ENCODE peak calls at places on chromosomes 1 and 21, in four cellular contexts. A is heart left ventricle, I is GM12891, T is HCT116. Q is an unnamed sample.

GRCh38 chr1:17878837-17879236 is 123.7 kb downstream of the ACTL8 start:
- DNase-seq in A (no peak), I (no peak), T (no peak), Q (no peak)

GRCh38 chr1:226738995-226739695 is at the start of gene ITPKB:
- DNase-seq in A (peak; percentile 50), I (no peak), T (no peak), Q (peak; percentile 41)

GRCh38 chr1:94783342-94784264 is 36.6 kb upstream of the SLC44A3 start:
- DNase-seq in A (peak; percentile 77), I (no peak), T (no peak), Q (peak; percentile 69)

GRCh38 chr1:96641292-96641691 is 80.3 kb upstream of the PTBP2 start:
- DNase-seq in A (no peak), I (no peak), T (no peak), Q (no peak)

GRCh38 chr1:67608661-67609571 is 76.1 kb upstream of the GADD45A start:
- DNase-seq in A (no peak), I (no peak), T (no peak), Q (no peak)

GRCh38 chr1:213647864-213648650 is 339.7 kb upstream of the PROX1 start:
- DNase-seq in A (no peak), I (no peak), T (no peak), Q (no peak)

GRCh38 chr1:167169642-167170041 is 51.0 kb upstream of the POU2F1 start:
- DNase-seq in A (no peak), I (no peak), T (no peak), Q (no peak)

GRCh38 chr1:8202182-8202905 is 115.6 kb upstream of the SLC45A1 start:
- DNase-seq in A (peak; percentile 51), I (no peak), T (peak; percentile 77), Q (peak; percentile 50)

GRCh38 chr1:93605812-93606512 is 75.7 kb downstream of the BCAR3 start:
- DNase-seq in A (no peak), I (no peak), T (no peak), Q (peak; percentile 80)

GRCh38 chr1:70072239-70072751 is 133.1 kb downstream of the LRRC40 start:
- DNase-seq in A (no peak), I (no peak), T (no peak), Q (no peak)

GRCh38 chr1:208272311-208272710 is 28.1 kb upstream of the PLXNA2 start:
- DNase-seq in A (no peak), I (no peak), T (no peak), Q (no peak)

GRCh38 chr1:66542811-66543767 is 9.1 kb downstream of the SGIP1 start:
- DNase-seq in A (peak; percentile 88), I (no peak), T (peak; percentile 91), Q (peak; percentile 38)

GRCh38 chr1:156615946-156616345 is 3.3 kb upstream of the HAPLN2 start:
- DNase-seq in A (no peak), I (no peak), T (no peak), Q (no peak)

GRCh38 chr1:17004466-17005364 is 7.0 kb downstream of the ATP13A2 start:
- DNase-seq in A (no peak), I (no peak), T (no peak), Q (no peak)

GRCh38 chr1:8027748-8028631 is 1.9 kb upstream of the ERRFI1 start:
- DNase-seq in A (no peak), I (no peak), T (no peak), Q (peak; percentile 37)

DNA sequence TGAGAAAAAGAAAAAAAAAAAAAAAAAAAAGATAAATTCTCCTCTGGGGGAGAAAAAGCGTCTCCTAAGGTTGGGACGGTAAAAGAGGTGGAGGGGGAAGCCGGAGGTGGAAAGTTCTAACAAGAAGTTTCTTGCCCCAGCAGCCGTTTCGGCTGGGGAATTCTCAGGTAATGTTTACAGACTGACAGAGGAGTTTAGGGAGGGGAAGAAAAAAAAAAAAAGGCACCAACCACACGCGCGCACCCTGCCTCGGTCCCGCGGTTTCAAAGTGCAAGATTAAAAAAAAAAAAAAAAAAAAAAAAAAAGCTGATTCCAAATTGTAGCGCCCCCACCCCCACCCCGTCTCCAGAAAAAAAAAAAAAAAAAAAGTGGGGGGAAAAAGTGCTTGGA is 504 bp downstream of the DHRS3 start:
- DNase-seq in A (no peak), I (no peak), T (no peak), Q (no peak)
- TF ChIP-seq POLR2A in A (no peak), I (no peak), T (no peak), Q (no peak)

GRCh38 chr1:43936470-43937151 is 3.0 kb downstream of the ARTN start:
- DNase-seq in A (peak; percentile 54), I (no peak), T (no peak), Q (no peak)
- TF ChIP-seq POLR2A in A (no peak), I (no peak), T (no peak), Q (no peak)

GRCh38 chr1:61647142-61647541 is 77.8 kb downstream of the TM2D1 start:
- DNase-seq in A (no peak), I (no peak), T (no peak), Q (no peak)
- TF ChIP-seq POLR2A in A (no peak), I (no peak), T (no peak), Q (no peak)

DNA sequence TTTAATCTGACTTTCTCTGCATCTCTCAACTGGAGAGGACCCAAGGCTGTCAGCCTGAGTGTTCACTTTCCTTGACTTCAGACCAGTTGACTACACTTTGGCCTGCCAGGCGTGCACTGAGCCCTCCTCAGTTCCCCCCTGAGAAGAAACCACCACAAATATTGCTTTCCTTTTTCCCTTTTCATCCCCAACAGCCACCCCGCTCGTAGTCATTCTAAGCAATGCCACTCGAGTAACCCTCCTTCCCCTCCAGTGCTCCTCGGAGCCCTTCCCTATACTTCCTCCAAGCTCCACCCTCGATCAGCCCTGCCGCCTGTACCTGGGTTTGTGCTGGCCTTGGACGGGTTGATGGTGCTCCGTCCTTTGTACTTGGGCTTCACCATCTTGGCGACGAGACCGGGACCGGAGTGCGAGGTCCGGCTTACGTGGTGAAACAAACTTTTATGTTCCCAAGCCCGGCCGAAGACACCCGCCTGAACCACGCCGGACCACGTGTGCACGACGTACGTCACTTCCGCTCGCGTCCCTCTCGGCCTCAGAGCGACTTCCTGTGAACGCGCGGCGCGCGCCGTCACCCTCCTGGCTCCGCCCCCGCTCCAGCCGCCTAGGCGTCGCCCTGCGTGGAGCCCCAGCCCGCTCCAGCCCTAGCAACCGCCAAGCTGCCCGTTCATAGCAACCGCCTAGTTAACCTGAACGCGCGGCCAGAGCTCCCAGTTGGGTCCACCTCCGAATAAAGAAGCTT is at the start of gene GNL2:
- DNase-seq in A (peak; percentile 98), I (peak; percentile 94), T (peak; percentile 92), Q (peak; percentile 95)
- TF ChIP-seq POLR2A in A (no peak), I (peak; percentile 93), T (peak; percentile 57), Q (peak; percentile 80)

DNA sequence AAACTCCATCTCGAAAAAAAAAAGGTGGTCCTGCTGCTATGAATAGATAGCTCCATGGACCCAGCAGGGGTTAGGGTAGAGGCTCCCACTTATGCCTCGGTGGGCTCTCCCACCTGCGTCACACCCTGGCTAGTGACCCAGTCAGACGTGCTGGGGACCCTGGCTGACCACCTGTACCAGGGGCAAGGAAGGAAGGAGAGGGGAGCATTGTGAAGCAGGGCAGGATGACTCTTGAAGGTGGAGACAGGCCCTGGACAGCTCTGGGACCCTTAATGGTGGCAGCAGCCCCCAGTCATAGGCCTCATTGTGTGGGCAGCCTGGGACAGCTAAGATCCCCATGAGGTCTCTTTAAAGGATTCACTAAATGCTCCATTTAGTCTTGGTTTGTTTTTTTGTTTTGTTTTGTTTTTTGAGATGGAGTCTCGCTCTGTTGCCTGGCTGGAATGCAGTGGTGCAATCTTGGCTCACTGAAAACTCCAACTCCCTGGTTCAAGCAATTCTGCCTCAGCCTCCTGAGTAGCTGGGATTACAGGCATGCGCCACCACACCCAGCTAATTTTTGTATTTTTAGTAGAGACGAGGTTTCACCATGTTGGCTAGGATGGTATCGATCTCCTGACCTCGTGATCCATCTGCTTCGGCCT is 10.4 kb upstream of the SNAPIN start:
- DNase-seq in A (no peak), I (no peak), T (no peak), Q (no peak)
- TF ChIP-seq POLR2A in A (no peak), I (peak; percentile 24), T (no peak), Q (no peak)

GRCh38 chr1:24483441-24483840 is 19.2 kb upstream of the RCAN3 start:
- DNase-seq in A (no peak), I (no peak), T (no peak), Q (no peak)
- TF ChIP-seq POLR2A in A (no peak), I (no peak), T (no peak), Q (no peak)

GRCh38 chr1:229270547-229271447 is at the start of gene RAB4A:
- DNase-seq in A (peak; percentile 93), I (peak; percentile 91), T (peak; percentile 65), Q (peak; percentile 67)
- TF ChIP-seq POLR2A in A (peak; percentile 22), I (peak; percentile 59), T (peak; percentile 46), Q (peak; percentile 75)

DNA sequence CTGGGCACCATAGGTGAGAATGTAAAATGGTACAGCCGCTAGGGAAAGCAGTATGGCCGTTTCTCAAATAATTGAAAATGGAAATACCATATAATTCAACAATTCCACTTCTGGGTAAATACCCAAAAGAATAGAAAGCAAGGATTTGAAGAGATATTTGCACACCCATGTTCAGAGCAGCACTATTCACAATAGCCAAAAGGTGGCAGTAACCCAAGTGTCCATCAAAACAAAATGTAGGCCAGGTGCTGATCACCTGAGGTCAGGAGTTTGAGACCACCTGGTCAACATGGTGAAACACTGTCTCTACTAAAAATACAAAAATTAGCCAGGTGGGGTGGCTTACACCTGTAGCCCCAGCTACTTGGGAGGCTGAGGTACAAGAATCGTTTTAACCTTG is 62.1 kb downstream of the OLIG1 start:
- DNase-seq in A (no peak), I (no peak), T (no peak), Q (no peak)
- TF ChIP-seq POLR2A in A (no peak), I (no peak), T (no peak), Q (no peak)